ENCODE peak calls at places on chromosomes 7 and 10, in ten cellular contexts. One of them, this sample, is unnamed.
A peak's percentile ranks its signal among the peaks of the same experiment; 100 is the strongest.

GRCh38 chr10:103241262-103242011 is 4.2 kb upstream of the RPEL1 start:
- DNase-seq in tibial nerve: no peak
- DNase-seq in sigmoid colon: no peak
- DNase-seq in suprapubic skin: peak; percentile 64
- DNase-seq in A549: peak; percentile 89
- DNase-seq in ovary: no peak
- DNase-seq in H1: no peak
- DNase-seq in stomach: peak; percentile 89
- DNase-seq in SK-N-SH: no peak
- DNase-seq in transverse colon: peak; percentile 92
- DNase-seq in this sample: peak; percentile 82

GRCh38 chr10:75430000-75430763 is 1.2 kb upstream of the LRMDA start:
- DNase-seq in SK-N-SH: no peak
- DNase-seq in ovary: peak; percentile 46
- DNase-seq in H1: no peak
- DNase-seq in tibial nerve: peak; percentile 26
- DNase-seq in A549: peak; percentile 38
- DNase-seq in sigmoid colon: peak; percentile 75
- DNase-seq in suprapubic skin: no peak
- DNase-seq in stomach: peak; percentile 70
- DNase-seq in transverse colon: peak; percentile 43
- DNase-seq in this sample: peak; percentile 81

GRCh38 chr7:81484266-81484665 is 285.6 kb downstream of the HGF start:
- DNase-seq in H1: no peak
- DNase-seq in suprapubic skin: no peak
- DNase-seq in A549: no peak
- DNase-seq in sigmoid colon: no peak
- DNase-seq in tibial nerve: peak; percentile 44
- DNase-seq in stomach: no peak
- DNase-seq in ovary: peak; percentile 23
- DNase-seq in transverse colon: no peak
- DNase-seq in SK-N-SH: no peak
- DNase-seq in this sample: no peak

GRCh38 chr10:35640951-35641429 is 1.1 kb downstream of the FZD8 start:
- DNase-seq in SK-N-SH: peak; percentile 84
- DNase-seq in stomach: peak; percentile 70
- DNase-seq in A549: peak; percentile 50
- DNase-seq in ovary: peak; percentile 66
- DNase-seq in transverse colon: peak; percentile 71
- DNase-seq in suprapubic skin: peak; percentile 74
- DNase-seq in tibial nerve: peak; percentile 47
- DNase-seq in sigmoid colon: peak; percentile 82
- DNase-seq in H1: peak; percentile 79
- DNase-seq in this sample: peak; percentile 93

GRCh38 chr7:142355328-142355727 is 97.5 kb upstream of the PRSS58 start:
- DNase-seq in sigmoid colon: no peak
- DNase-seq in A549: no peak
- DNase-seq in suprapubic skin: no peak
- DNase-seq in H1: no peak
- DNase-seq in tibial nerve: no peak
- DNase-seq in SK-N-SH: no peak
- DNase-seq in transverse colon: no peak
- DNase-seq in stomach: no peak
- DNase-seq in ovary: no peak
- DNase-seq in this sample: no peak

GRCh38 chr10:63331586-63331985 is 134.2 kb downstream of the JMJD1C start:
- DNase-seq in suprapubic skin: no peak
- DNase-seq in stomach: no peak
- DNase-seq in SK-N-SH: no peak
- DNase-seq in tibial nerve: no peak
- DNase-seq in ovary: no peak
- DNase-seq in sigmoid colon: no peak
- DNase-seq in H1: no peak
- DNase-seq in transverse colon: no peak
- DNase-seq in A549: no peak
- DNase-seq in this sample: no peak

GRCh38 chr7:79377097-79377496 is 76.4 kb downstream of the MAGI2 start:
- DNase-seq in transverse colon: no peak
- DNase-seq in stomach: no peak
- DNase-seq in tibial nerve: no peak
- DNase-seq in SK-N-SH: no peak
- DNase-seq in ovary: no peak
- DNase-seq in A549: no peak
- DNase-seq in suprapubic skin: no peak
- DNase-seq in H1: no peak
- DNase-seq in sigmoid colon: no peak
- DNase-seq in this sample: no peak

GRCh38 chr10:100997364-100998182 is 2.0 kb upstream of the LZTS2 start:
- DNase-seq in A549: peak; percentile 94
- DNase-seq in transverse colon: peak; percentile 88
- DNase-seq in tibial nerve: peak; percentile 52
- DNase-seq in sigmoid colon: peak; percentile 91
- DNase-seq in suprapubic skin: peak; percentile 85
- DNase-seq in ovary: peak; percentile 83
- DNase-seq in H1: peak; percentile 97
- DNase-seq in stomach: peak; percentile 84
- DNase-seq in SK-N-SH: peak; percentile 86
- DNase-seq in this sample: peak; percentile 81

GRCh38 chr10:87771871-87772500 is 46.0 kb downstream of the ATAD1 start:
- DNase-seq in stomach: no peak
- DNase-seq in SK-N-SH: peak; percentile 10
- DNase-seq in H1: no peak
- DNase-seq in A549: peak; percentile 21
- DNase-seq in transverse colon: no peak
- DNase-seq in sigmoid colon: no peak
- DNase-seq in suprapubic skin: no peak
- DNase-seq in tibial nerve: no peak
- DNase-seq in ovary: no peak
- DNase-seq in this sample: no peak

GRCh38 chr10:6162589-6163356 is 40.0 kb upstream of the PFKFB3 start:
- DNase-seq in H1: no peak
- DNase-seq in transverse colon: peak; percentile 39
- DNase-seq in sigmoid colon: no peak
- DNase-seq in ovary: peak; percentile 64
- DNase-seq in tibial nerve: no peak
- DNase-seq in A549: no peak
- DNase-seq in SK-N-SH: no peak
- DNase-seq in stomach: no peak
- DNase-seq in suprapubic skin: no peak
- DNase-seq in this sample: no peak

GRCh38 chr10:3068968-3069737 is 1.8 kb downstream of the PFKP start:
- DNase-seq in sigmoid colon: no peak
- DNase-seq in H1: no peak
- DNase-seq in SK-N-SH: peak; percentile 87
- DNase-seq in tibial nerve: no peak
- DNase-seq in stomach: no peak
- DNase-seq in A549: no peak
- DNase-seq in suprapubic skin: no peak
- DNase-seq in transverse colon: peak; percentile 28
- DNase-seq in ovary: peak; percentile 61
- DNase-seq in this sample: peak; percentile 89

GRCh38 chr10:44962870-44963738 is 3.5 kb downstream of the RASSF4 start:
- DNase-seq in suprapubic skin: no peak
- DNase-seq in tibial nerve: peak; percentile 4
- DNase-seq in stomach: no peak
- DNase-seq in sigmoid colon: peak; percentile 67
- DNase-seq in transverse colon: peak; percentile 55
- DNase-seq in SK-N-SH: no peak
- DNase-seq in H1: peak; percentile 60
- DNase-seq in A549: no peak
- DNase-seq in ovary: no peak
- DNase-seq in this sample: peak; percentile 47

GRCh38 chr10:5070648-5071410 is 23.4 kb upstream of the AKR1C3 start:
- DNase-seq in SK-N-SH: no peak
- DNase-seq in ovary: no peak
- DNase-seq in sigmoid colon: no peak
- DNase-seq in A549: no peak
- DNase-seq in stomach: no peak
- DNase-seq in transverse colon: no peak
- DNase-seq in H1: no peak
- DNase-seq in suprapubic skin: no peak
- DNase-seq in tibial nerve: no peak
- DNase-seq in this sample: no peak

GRCh38 chr10:49220031-49220430 is 31.8 kb upstream of the TMEM273 start:
- DNase-seq in transverse colon: no peak
- DNase-seq in sigmoid colon: no peak
- DNase-seq in suprapubic skin: no peak
- DNase-seq in A549: no peak
- DNase-seq in stomach: no peak
- DNase-seq in H1: no peak
- DNase-seq in SK-N-SH: no peak
- DNase-seq in tibial nerve: no peak
- DNase-seq in ovary: no peak
- DNase-seq in this sample: no peak

GRCh38 chr10:124184208-124184820 is 90.9 kb upstream of the CHST15 start:
- DNase-seq in suprapubic skin: no peak
- DNase-seq in tibial nerve: no peak
- DNase-seq in SK-N-SH: no peak
- DNase-seq in stomach: no peak
- DNase-seq in H1: peak; percentile 37
- DNase-seq in transverse colon: no peak
- DNase-seq in A549: no peak
- DNase-seq in ovary: no peak
- DNase-seq in sigmoid colon: no peak
- DNase-seq in this sample: no peak
- H3K27ac ChIP-seq in suprapubic skin: no peak overlapping the region
- H3K27ac ChIP-seq in tibial nerve: no peak overlapping the region
- H3K27ac ChIP-seq in SK-N-SH: no peak overlapping the region
- H3K27ac ChIP-seq in stomach: no peak overlapping the region
- H3K27ac ChIP-seq in H1: no peak overlapping the region
- H3K27ac ChIP-seq in transverse colon: no peak overlapping the region
- H3K27ac ChIP-seq in A549: no peak overlapping the region
- H3K27ac ChIP-seq in ovary: no peak overlapping the region
- H3K27ac ChIP-seq in sigmoid colon: no peak overlapping the region
- H3K27ac ChIP-seq in this sample: no peak overlapping the region

GRCh38 chr10:43259981-43260761 is 6.7 kb downstream of the RASGEF1A start:
- DNase-seq in H1: no peak
- DNase-seq in suprapubic skin: no peak
- DNase-seq in transverse colon: no peak
- DNase-seq in SK-N-SH: peak; percentile 76
- DNase-seq in sigmoid colon: peak; percentile 64
- DNase-seq in stomach: no peak
- DNase-seq in tibial nerve: no peak
- DNase-seq in A549: no peak
- DNase-seq in ovary: no peak
- DNase-seq in this sample: peak; percentile 61

GRCh38 chr10:43260911-43261577 is 5.8 kb downstream of the RASGEF1A start:
- DNase-seq in H1: no peak
- DNase-seq in stomach: no peak
- DNase-seq in suprapubic skin: no peak
- DNase-seq in ovary: no peak
- DNase-seq in A549: no peak
- DNase-seq in tibial nerve: no peak
- DNase-seq in sigmoid colon: no peak
- DNase-seq in transverse colon: no peak
- DNase-seq in SK-N-SH: peak; percentile 57
- DNase-seq in this sample: peak; percentile 68

GRCh38 chr10:43262902-43263466 is 3.9 kb downstream of the RASGEF1A start:
- DNase-seq in A549: no peak
- DNase-seq in sigmoid colon: no peak
- DNase-seq in ovary: no peak
- DNase-seq in suprapubic skin: no peak
- DNase-seq in transverse colon: no peak
- DNase-seq in SK-N-SH: no peak
- DNase-seq in H1: no peak
- DNase-seq in stomach: no peak
- DNase-seq in tibial nerve: no peak
- DNase-seq in this sample: no peak

GRCh38 chr10:43262043-43262901 is 4.6 kb downstream of the RASGEF1A start:
- DNase-seq in SK-N-SH: peak; percentile 56
- DNase-seq in suprapubic skin: no peak
- DNase-seq in tibial nerve: no peak
- DNase-seq in sigmoid colon: no peak
- DNase-seq in A549: no peak
- DNase-seq in stomach: no peak
- DNase-seq in transverse colon: no peak
- DNase-seq in ovary: peak; percentile 7
- DNase-seq in H1: peak; percentile 54
- DNase-seq in this sample: peak; percentile 70

DNA sequence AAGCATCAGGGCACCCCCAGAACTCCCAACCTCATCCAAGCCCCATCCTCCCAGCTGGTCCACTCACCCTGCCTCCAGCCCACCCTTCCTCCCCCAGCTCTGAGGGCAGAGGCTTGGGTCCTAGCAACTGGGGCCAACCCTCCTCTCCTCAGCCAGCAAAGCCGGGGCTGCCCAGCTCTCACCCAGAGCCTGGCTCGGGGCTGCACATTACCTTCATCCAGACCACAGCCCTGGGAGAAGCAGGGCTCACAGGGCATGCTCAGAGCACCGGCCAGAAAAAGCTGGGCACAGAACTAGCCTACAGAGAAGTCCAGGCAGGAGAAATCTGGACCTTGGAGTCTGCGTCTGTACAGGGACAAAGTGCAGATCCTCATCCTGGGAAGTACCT is 5.3 kb downstream of the RASGEF1A start:
- DNase-seq in stomach: no peak
- DNase-seq in sigmoid colon: no peak
- DNase-seq in transverse colon: no peak
- DNase-seq in tibial nerve: no peak
- DNase-seq in suprapubic skin: no peak
- DNase-seq in SK-N-SH: no peak
- DNase-seq in A549: no peak
- DNase-seq in ovary: no peak
- DNase-seq in H1: no peak
- DNase-seq in this sample: no peak
- H3K4me3 ChIP-seq in stomach: no peak overlapping the region
- H3K4me3 ChIP-seq in sigmoid colon: no peak overlapping the region
- H3K4me3 ChIP-seq in transverse colon: no peak overlapping the region
- H3K4me3 ChIP-seq in tibial nerve: no peak overlapping the region
- H3K4me3 ChIP-seq in suprapubic skin: no peak overlapping the region
- H3K4me3 ChIP-seq in SK-N-SH: no peak overlapping the region
- H3K4me3 ChIP-seq in A549: no peak overlapping the region
- H3K4me3 ChIP-seq in ovary: no peak overlapping the region
- H3K4me3 ChIP-seq in H1: no peak overlapping the region
- H3K4me3 ChIP-seq in this sample: no peak overlapping the region

GRCh38 chr7:74619235-74619860 is 38.2 kb upstream of the GTF2I start:
- DNase-seq in tibial nerve: no peak
- DNase-seq in sigmoid colon: no peak
- DNase-seq in ovary: no peak
- DNase-seq in SK-N-SH: no peak
- DNase-seq in transverse colon: no peak
- DNase-seq in suprapubic skin: no peak
- DNase-seq in H1: no peak
- DNase-seq in A549: no peak
- DNase-seq in stomach: no peak
- DNase-seq in this sample: no peak
- TF ChIP-seq EP300 in tibial nerve: no peak
- TF ChIP-seq EP300 in sigmoid colon: no peak
- TF ChIP-seq EP300 in ovary: no peak
- TF ChIP-seq EP300 in SK-N-SH: no peak
- TF ChIP-seq EP300 in transverse colon: no peak
- TF ChIP-seq EP300 in suprapubic skin: no peak
- TF ChIP-seq EP300 in H1: no peak
- TF ChIP-seq EP300 in A549: no peak
- TF ChIP-seq EP300 in stomach: no peak
- TF ChIP-seq EP300 in this sample: no peak

DNA sequence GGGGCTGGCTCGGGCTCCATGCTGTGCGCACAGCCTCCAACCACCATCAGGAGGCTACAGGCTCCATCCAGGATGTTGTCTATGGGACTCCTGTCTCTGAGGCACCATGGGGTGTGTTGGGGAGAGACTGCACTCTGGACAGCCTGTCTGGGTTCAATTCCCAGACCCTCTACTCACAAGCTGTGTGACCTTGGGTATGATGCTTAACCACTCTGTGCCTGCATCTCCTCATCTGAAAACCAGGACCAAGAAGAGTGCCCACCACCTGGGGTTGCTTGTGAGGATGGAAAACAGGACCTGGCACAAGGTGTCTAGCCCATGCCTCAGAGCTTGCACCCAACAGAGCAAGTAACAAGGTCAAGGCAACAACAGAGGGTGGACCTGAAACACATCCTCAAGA is 109.8 kb downstream of the KCNMA1 start:
- DNase-seq in suprapubic skin: no peak
- DNase-seq in ovary: no peak
- DNase-seq in stomach: no peak
- DNase-seq in tibial nerve: no peak
- DNase-seq in H1: no peak
- DNase-seq in transverse colon: no peak
- DNase-seq in sigmoid colon: no peak
- DNase-seq in SK-N-SH: no peak
- DNase-seq in A549: no peak
- DNase-seq in this sample: no peak
- H3K27ac ChIP-seq in suprapubic skin: no peak overlapping the region
- H3K27ac ChIP-seq in ovary: no peak overlapping the region
- H3K27ac ChIP-seq in stomach: no peak overlapping the region
- H3K27ac ChIP-seq in tibial nerve: no peak overlapping the region
- H3K27ac ChIP-seq in H1: no peak overlapping the region
- H3K27ac ChIP-seq in transverse colon: peak overlapping the region; percentile 68
- H3K27ac ChIP-seq in sigmoid colon: peak overlapping the region; percentile 75
- H3K27ac ChIP-seq in SK-N-SH: no peak overlapping the region
- H3K27ac ChIP-seq in A549: peak overlapping the region; percentile 58
- H3K27ac ChIP-seq in this sample: peak overlapping the region; percentile 21

This sample was measured in upper lobe of left lung.